ENCODE peak calls at places on chromosomes 11 and 22, in four cellular contexts. O is sciatic nerve; F is stimulated activated CD4-positive, alpha-beta T cell treated with anti-CD3 and anti-CD28 coated beads, Interleukin-4, amount 100 ng/mL, for 24 hours; B is cardiac muscle cell. G is an unnamed sample.

GRCh38 chr11:26283852-26284421 is 48.0 kb upstream of the ANO3 start:
- DNase-seq in O (no peak), F (no peak), B (no peak), G (no peak)

GRCh38 chr11:119832132-119832531 is 103.1 kb upstream of the NECTIN1 start:
- DNase-seq in O (no peak), F (no peak), B (no peak), G (no peak)

GRCh38 chr11:13384837-13385417 is 78.1 kb downstream of the BTBD10 start:
- DNase-seq in O (no peak), F (peak; percentile 33), B (peak; percentile 71), G (peak; percentile 23)

GRCh38 chr11:78759067-78759466 is 184.4 kb upstream of the NARS2 start:
- DNase-seq in O (no peak), F (no peak), B (no peak), G (no peak)

GRCh38 chr11:73667906-73668305 is 21.5 kb downstream of the PLEKHB1 start:
- DNase-seq in O (no peak), F (no peak), B (no peak), G (no peak)

GRCh38 chr11:78961938-78962701 is 387.5 kb upstream of the NARS2 start:
- DNase-seq in O (no peak), F (no peak), B (peak; percentile 67), G (peak; percentile 85)

GRCh38 chr11:62438641-62439040 is 19.8 kb downstream of the SCGB1A1 start:
- DNase-seq in O (no peak), F (no peak), B (no peak), G (no peak)

GRCh38 chr22:32558681-32559355 is 84.2 kb downstream of the FBXO7 start:
- DNase-seq in O (no peak), F (no peak), B (peak; percentile 39), G (no peak)

GRCh38 chr11:72227316-72228228 is 3.0 kb downstream of the INPPL1 start:
- DNase-seq in O (no peak), F (no peak), B (no peak), G (no peak)

GRCh38 chr11:35303596-35304392 is 115.6 kb downstream of the SLC1A2 start:
- DNase-seq in O (peak; percentile 65), F (no peak), B (peak; percentile 95), G (no peak)

GRCh38 chr22:25666308-25666707 is 75.7 kb upstream of the MYO18B start:
- DNase-seq in O (peak; percentile 80), F (no peak), B (peak; percentile 85), G (no peak)

GRCh38 chr11:76801736-76802135 is 18.6 kb downstream of the TSKU start:
- DNase-seq in O (no peak), F (no peak), B (no peak), G (no peak)

GRCh38 chr11:35077709-35078695 is 61.0 kb upstream of the CD44 start:
- DNase-seq in O (no peak), F (peak; percentile 53), B (no peak), G (no peak)

GRCh38 chr22:17213976-17214375 is 5.3 kb downstream of the ADA2 start:
- DNase-seq in O (peak; percentile 77), F (peak; percentile 47), B (peak; percentile 75), G (no peak)

GRCh38 chr22:37581534-37581933 is 1.6 kb upstream of the LGALS2 start:
- DNase-seq in O (no peak), F (no peak), B (no peak), G (no peak)

GRCh38 chr11:15236514-15236913 is 121.8 kb downstream of the INSC start:
- DNase-seq in O (no peak), F (no peak), B (no peak), G (no peak)

GRCh38 chr11:82858556-82859091 is 41.6 kb downstream of the PRCP start:
- DNase-seq in O (no peak), F (no peak), B (peak; percentile 67), G (no peak)